ENCODE peak calls at places on chromosome 4, in eight cellular contexts. F, Y, Z, R, T, U, L and B are unnamed samples.

GRCh38 chr4:68079918-68080317 is 49.8 kb downstream of the TMPRSS11F start:
- DNase-seq in R (peak), Z (no peak), L (no peak), F (no peak), Y (no peak), T (no peak), U (no peak), B (no peak)

GRCh38 chr4:184102927-184103326 is 114.7 kb downstream of the ENPP6 start:
- DNase-seq in Z (no peak), U (no peak), Y (no peak), F (no peak), L (no peak), T (no peak), R (no peak), B (no peak)

GRCh38 chr4:9800878-9801277 is 19.4 kb downstream of the DRD5 start:
- DNase-seq in Y (no peak), F (no peak), R (no peak), T (no peak), U (peak), L (no peak), Z (no peak), B (no peak)

GRCh38 chr4:75831856-75832405 is 70.3 kb downstream of the PPEF2 start:
- DNase-seq in R (no peak), Y (no peak), L (no peak), U (no peak), Z (no peak), F (no peak), T (peak), B (no peak)

GRCh38 chr4:27807207-27807606 is 946.6 kb downstream of the STIM2 start:
- DNase-seq in Z (no peak), F (no peak), L (no peak), T (no peak), U (no peak), R (no peak), Y (no peak), B (no peak)

GRCh38 chr4:137343221-137343620 is 189.1 kb downstream of the PCDH18 start:
- DNase-seq in F (no peak), T (no peak), R (no peak), U (no peak), L (no peak), Z (no peak), Y (no peak), B (no peak)

GRCh38 chr4:108036252-108036651 is 46.6 kb downstream of the HADH start:
- DNase-seq in U (no peak), L (no peak), T (no peak), R (no peak), Z (no peak), F (no peak), Y (no peak), B (no peak)

GRCh38 chr4:42649870-42650269 is 7.0 kb downstream of the ATP8A1 start:
- DNase-seq in L (no peak), R (peak), T (no peak), U (no peak), F (no peak), Z (no peak), Y (no peak), B (no peak)

GRCh38 chr4:37935026-37935425 is 25.2 kb upstream of the PTTG2 start:
- DNase-seq in R (no peak), F (no peak), Y (no peak), L (no peak), U (no peak), Z (no peak), T (no peak), B (no peak)